ENCODE peak calls at places on chromosomes 11 and 22, in nine cellular contexts. Q is A549; V is Right ventricle myocardium superior; X is stimulated activated CD8-positive, alpha-beta memory T cell treated with anti-CD3 and anti-CD28 coated beads, Interleukin-4, amount 100 ng/mL, for 1 hour; A is NCI-H774; U is HEK293T; R is esophagus squamous epithelium; S is EL; O is memory B cell. H is an unnamed sample.

GRCh38 chr11:440065-441042 is 1.5 kb downstream of the ANO9 start:
- DNase-seq in R (no peak), O (no peak), V (peak; percentile 56), X (no peak), A (no peak), U (no peak), S (no peak), Q (peak; percentile 64), H (no peak)

GRCh38 chr11:121844016-121844415 is 272.0 kb downstream of the BLID start:
- DNase-seq in X (no peak), O (no peak), R (no peak), V (no peak), A (no peak), S (no peak), U (no peak), Q (peak; percentile 0), H (no peak)

GRCh38 chr22:44203203-44203602 is 22.5 kb downstream of the PARVG start:
- DNase-seq in X (no peak), A (no peak), O (no peak), V (no peak), S (no peak), Q (no peak), U (no peak), R (no peak), H (no peak)

GRCh38 chr11:28232649-28233048 is 124.5 kb downstream of the METTL15 start:
- DNase-seq in R (no peak), O (no peak), U (no peak), X (no peak), V (no peak), S (no peak), Q (no peak), A (no peak), H (no peak)

GRCh38 chr22:40588726-40589125 is 47.8 kb downstream of the MRTFA start:
- DNase-seq in Q (peak; percentile 38), A (no peak), X (no peak), S (peak; percentile 87), V (no peak), U (no peak), R (no peak), O (no peak), H (no peak)

GRCh38 chr11:65992056-65992455 is 9.9 kb downstream of the EIF1AD start:
- DNase-seq in O (no peak), X (no peak), U (no peak), Q (no peak), V (no peak), R (no peak), S (no peak), A (no peak), H (no peak)

GRCh38 chr22:36865346-36865745 is 4.5 kb downstream of the NCF4 start:
- DNase-seq in V (no peak), Q (no peak), S (peak; percentile 12), O (no peak), U (no peak), R (no peak), A (no peak), X (no peak), H (peak; percentile 32)

GRCh38 chr11:67393990-67394389 is 2.2 kb downstream of the RAD9A start:
- DNase-seq in V (no peak), U (no peak), X (no peak), Q (no peak), R (no peak), A (no peak), O (no peak), S (no peak), H (no peak)

GRCh38 chr11:107851704-107852315 is 6.8 kb downstream of the SLC35F2 start:
- DNase-seq in R (no peak), S (no peak), Q (no peak), A (no peak), V (no peak), X (no peak), O (no peak), U (no peak), H (no peak)

GRCh38 chr11:119149371-119150275 is 771 bp downstream of the ABCG4 start:
- DNase-seq in R (no peak), S (no peak), X (no peak), Q (no peak), A (no peak), U (peak; percentile 42), O (no peak), V (no peak), H (no peak)

GRCh38 chr22:29205598-29206371 is at the start of gene EMID1:
- DNase-seq in V (peak; percentile 63), U (peak; percentile 77), X (no peak), Q (peak; percentile 13), O (no peak), S (peak; percentile 29), R (no peak), A (no peak), H (no peak)

GRCh38 chr11:12221136-12221535 is 110.7 kb downstream of the MICAL2 start:
- DNase-seq in R (no peak), S (no peak), A (no peak), O (no peak), V (no peak), X (no peak), U (no peak), Q (no peak), H (no peak)

GRCh38 chr11:1305558-1306056 is 3.8 kb downstream of the TOLLIP start:
- DNase-seq in X (no peak), O (no peak), A (no peak), Q (no peak), V (no peak), R (no peak), S (no peak), U (no peak), H (no peak)

GRCh38 chr11:100980156-100980555 is 149.5 kb downstream of the PGR start:
- DNase-seq in Q (peak; percentile 33), R (no peak), S (no peak), V (no peak), X (no peak), U (no peak), A (peak; percentile 43), O (no peak), H (no peak)

GRCh38 chr11:95147364-95147905 is 57.8 kb downstream of the ENDOD1 start:
- DNase-seq in V (no peak), R (no peak), S (peak; percentile 89), U (no peak), O (no peak), A (no peak), Q (peak; percentile 33), X (no peak), H (no peak)

GRCh38 chr11:113260541-113260940 is 53.8 kb upstream of the TTC12 start:
- DNase-seq in X (no peak), A (no peak), V (no peak), O (no peak), S (no peak), R (no peak), U (no peak), Q (no peak), H (no peak)

GRCh38 chr11:693887-694562 is 997 bp downstream of the DEAF1 start:
- DNase-seq in A (peak; percentile 72), V (no peak), S (no peak), Q (no peak), R (no peak), U (no peak), X (no peak), O (no peak), H (no peak)

GRCh38 chr11:115541518-115541917 is 37.3 kb upstream of the CADM1 start:
- DNase-seq in O (no peak), S (no peak), V (no peak), Q (no peak), U (no peak), R (no peak), A (no peak), X (no peak), H (no peak)

GRCh38 chr11:30143098-30143705 is 87.6 kb upstream of the FSHB start:
- DNase-seq in R (no peak), V (no peak), U (peak; percentile 44), Q (peak; percentile 37), A (peak; percentile 11), X (no peak), S (peak; percentile 34), O (peak; percentile 16), H (no peak)

GRCh38 chr11:62876712-62877111 is 4.0 kb upstream of the SLC3A2 start:
- DNase-seq in O (no peak), X (no peak), V (no peak), A (no peak), S (no peak), R (no peak), U (no peak), Q (no peak), H (no peak)

GRCh38 chr22:45688606-45689080 is 17.0 kb downstream of the ATXN10 start:
- DNase-seq in O (no peak), U (no peak), A (no peak), X (no peak), V (no peak), S (peak; percentile 98), R (no peak), Q (peak; percentile 94), H (no peak)

GRCh38 chr22:43365715-43366440 is 22.7 kb upstream of the SCUBE1 start:
- DNase-seq in U (no peak), X (no peak), Q (no peak), V (no peak), A (no peak), O (no peak), R (no peak), S (no peak), H (no peak)

GRCh38 chr22:31692186-31692886 is 30.3 kb upstream of the PISD start:
- DNase-seq in U (no peak), S (peak; percentile 64), V (no peak), A (no peak), O (no peak), X (no peak), Q (no peak), R (no peak), H (no peak)

GRCh38 chr22:18070556-18071306 is 7.1 kb upstream of the PEX26 start:
- DNase-seq in A (no peak), Q (no peak), U (no peak), S (no peak), X (no peak), V (no peak), O (no peak), R (no peak), H (no peak)

GRCh38 chr11:68009391-68010000 is 631 bp upstream of the ALDH3B1 start:
- DNase-seq in O (no peak), Q (peak; percentile 76), R (no peak), X (no peak), U (no peak), S (peak; percentile 38), A (no peak), V (peak; percentile 47), H (no peak)

GRCh38 chr11:8702598-8702915 is 20.0 kb downstream of the RPL27A start:
- DNase-seq in S (no peak), U (no peak), Q (no peak), A (no peak), R (no peak), V (no peak), X (no peak), O (no peak), H (no peak)

GRCh38 chr11:111500481-111500880 is 11.7 kb downstream of the BTG4 start:
- DNase-seq in V (no peak), X (no peak), S (no peak), R (no peak), U (no peak), Q (no peak), O (no peak), A (no peak), H (no peak)

GRCh38 chr11:72576196-72576595 is 98.0 kb downstream of the PDE2A start:
- DNase-seq in A (no peak), U (no peak), S (no peak), O (no peak), X (no peak), V (no peak), Q (no peak), R (no peak), H (no peak)

GRCh38 chr11:61567286-61568061 is 13.4 kb downstream of the SYT7 start:
- DNase-seq in U (peak; percentile 94), R (no peak), X (peak; percentile 23), V (peak; percentile 85), O (peak; percentile 75), Q (peak; percentile 87), S (peak; percentile 64), A (no peak), H (peak; percentile 69)

GRCh38 chr11:112511271-112511670 is 250.6 kb upstream of the PLET1 start:
- DNase-seq in X (no peak), V (no peak), U (no peak), S (no peak), A (no peak), O (no peak), R (no peak), Q (no peak), H (no peak)

GRCh38 chr22:49024775-49025440 is 802.8 kb downstream of the BRD1 start:
- DNase-seq in V (no peak), X (no peak), A (no peak), Q (no peak), S (no peak), R (no peak), O (no peak), U (no peak), H (no peak)